ENCODE peak calls at places on chromosomes 3 and 15, in six cellular contexts. K is HCT116, E is SK-N-SH, R is neural progenitor cell, Z is MM.1S, D is PC-3. M is an unnamed sample.
A peak's percentile ranks its signal among the peaks of the same experiment; 100 is the strongest.

GRCh38 chr3:149879872-149880271 is 66.9 kb downstream of the RNF13 start:
- DNase-seq in K (peak; percentile 24), E (peak; percentile 44), R (peak; percentile 64), Z (peak; percentile 27), D (peak; percentile 74), M (peak; percentile 77)

GRCh38 chr3:132268956-132269355 is 48.3 kb upstream of the ACP3 start:
- DNase-seq in K (peak; percentile 56), E (no peak), R (peak; percentile 48), Z (no peak), D (peak; percentile 30), M (peak; percentile 58)

GRCh38 chr3:112101946-112102345 is 15.8 kb downstream of the C3orf52 start:
- DNase-seq in K (no peak), E (no peak), R (no peak), Z (no peak), D (peak; percentile 89), M (peak; percentile 88)

GRCh38 chr3:10292505-10293419 is at the start of gene GHRL:
- DNase-seq in K (no peak), E (no peak), R (no peak), Z (no peak), D (no peak), M (no peak)

GRCh38 chr3:186254676-186255665 is 107.1 kb downstream of the DGKG start:
- DNase-seq in K (no peak), E (no peak), R (no peak), Z (no peak), D (peak; percentile 29), M (no peak)

GRCh38 chr3:51391566-51392300 is 648 bp downstream of the RBM15B start:
- DNase-seq in K (no peak), E (peak; percentile 65), R (peak; percentile 49), Z (peak; percentile 49), D (peak; percentile 13), M (peak; percentile 73)

GRCh38 chr15:101359365-101359947 is 64.4 kb upstream of the SNRPA1 start:
- DNase-seq in K (no peak), E (no peak), R (no peak), Z (peak; percentile 11), D (peak; percentile 79), M (peak; percentile 2)

GRCh38 chr3:181712505-181713299 is 977 bp downstream of the SOX2 start:
- DNase-seq in K (no peak), E (peak; percentile 63), R (peak; percentile 73), Z (peak; percentile 81), D (no peak), M (peak; percentile 20)

GRCh38 chr15:87038404-87038803 is 958.7 kb downstream of the AGBL1 start:
- DNase-seq in K (no peak), E (no peak), R (peak; percentile 9), Z (no peak), D (no peak), M (no peak)

GRCh38 chr3:133812872-133813271 is 7.3 kb downstream of the SRPRB start:
- DNase-seq in K (no peak), E (no peak), R (no peak), Z (no peak), D (no peak), M (peak; percentile 82)

GRCh38 chr3:13085846-13086179 is 12.6 kb upstream of the IQSEC1 start:
- DNase-seq in K (no peak), E (no peak), R (no peak), Z (no peak), D (no peak), M (no peak)

GRCh38 chr3:124297062-124297980 is 305.4 kb upstream of the ROPN1 start:
- DNase-seq in K (no peak), E (peak; percentile 35), R (no peak), Z (no peak), D (no peak), M (no peak)

GRCh38 chr3:43499256-43499655 is 122.6 kb downstream of the ANO10 start:
- DNase-seq in K (no peak), E (no peak), R (no peak), Z (no peak), D (no peak), M (no peak)

GRCh38 chr3:183269345-183269744 is 16.3 kb downstream of the B3GNT5 start:
- DNase-seq in K (no peak), E (no peak), R (no peak), Z (no peak), D (no peak), M (no peak)

GRCh38 chr3:127454051-127454450 is 136.5 kb downstream of the TPRA1 start:
- DNase-seq in K (no peak), E (no peak), R (no peak), Z (no peak), D (no peak), M (no peak)

GRCh38 chr3:49609314-49609713 is 55.0 kb downstream of the BSN start:
- DNase-seq in K (no peak), E (no peak), R (no peak), Z (no peak), D (no peak), M (no peak)

GRCh38 chr3:109413049-109413448 is 75.7 kb upstream of the DPPA4 start:
- DNase-seq in K (no peak), E (no peak), R (no peak), Z (no peak), D (peak; percentile 29), M (no peak)

GRCh38 chr3:119808244-119808643 is 26.3 kb downstream of the NR1I2 start:
- DNase-seq in K (no peak), E (no peak), R (no peak), Z (no peak), D (no peak), M (no peak)

GRCh38 chr3:119808843-119809242 is 26.9 kb downstream of the NR1I2 start:
- DNase-seq in K (no peak), E (no peak), R (no peak), Z (no peak), D (no peak), M (no peak)

GRCh38 chr3:119812491-119813058 is 30.7 kb downstream of the NR1I2 start:
- DNase-seq in K (no peak), E (no peak), R (no peak), Z (no peak), D (no peak), M (no peak)

GRCh38 chr3:119809249-119810017 is 27.5 kb downstream of the NR1I2 start:
- DNase-seq in K (no peak), E (no peak), R (no peak), Z (no peak), D (no peak), M (peak; percentile 13)

GRCh38 chr3:119810018-119810435 is 28.1 kb downstream of the NR1I2 start:
- DNase-seq in K (no peak), E (no peak), R (no peak), Z (peak; percentile 27), D (no peak), M (peak; percentile 62)
- H3K9ac ChIP-seq in K (no peak overlapping the region), E (no peak overlapping the region), R (no peak overlapping the region), Z (peak overlapping the region; percentile 39), D (no peak overlapping the region), M (peak overlapping the region; percentile 48)

GRCh38 chr3:176780766-176781165 is 416.5 kb downstream of the TBL1XR1 start:
- DNase-seq in K (no peak), E (no peak), R (peak; percentile 71), Z (no peak), D (no peak), M (no peak)
- TF ChIP-seq EZH2phosphoT487 in K (no peak), E (no peak), R (no peak), Z (no peak), D (no peak), M (no peak)

GRCh38 chr3:65878831-65879230 is 159.9 kb downstream of the MAGI1 start:
- DNase-seq in K (no peak), E (no peak), R (no peak), Z (no peak), D (no peak), M (no peak)
- H3K9ac ChIP-seq in K (no peak overlapping the region), E (no peak overlapping the region), R (no peak overlapping the region), Z (no peak overlapping the region), D (no peak overlapping the region), M (no peak overlapping the region)

GRCh38 chr15:51647128-51647562 is 24.6 kb upstream of the DMXL2 start:
- DNase-seq in K (no peak), E (peak; percentile 47), R (no peak), Z (no peak), D (peak; percentile 79), M (peak; percentile 73)
- TF ChIP-seq EZH2phosphoT487 in K (no peak), E (no peak), R (no peak), Z (no peak), D (no peak), M (no peak)